ENCODE peak calls at places on chromosomes 6 and 20, in five cellular contexts. O is DND-41, A is A549, T is ascending aorta, V is uterus. M is an unnamed sample.

GRCh38 chr20:58709703-58710039 is 17.1 kb downstream of the NPEPL1 start:
- DNase-seq in T (no peak), O (no peak), V (no peak), A (no peak), M (no peak)

GRCh38 chr6:133183691-133184090 is 57.5 kb upstream of the EYA4 start:
- DNase-seq in T (no peak), A (no peak), V (no peak), O (no peak), M (no peak)

GRCh38 chr20:6213311-6213710 is 90.5 kb upstream of the FERMT1 start:
- DNase-seq in O (no peak), T (no peak), V (no peak), A (no peak), M (no peak)

GRCh38 chr6:140001851-140002301 is 627.4 kb upstream of the CITED2 start:
- DNase-seq in T (no peak), A (no peak), V (no peak), O (no peak), M (no peak)

GRCh38 chr6:122020588-122021271 is 378.7 kb upstream of the HSF2 start:
- DNase-seq in O (no peak), T (no peak), V (no peak), A (no peak), M (no peak)

GRCh38 chr6:10451828-10452509 is 37.1 kb upstream of the TFAP2A start:
- DNase-seq in O (no peak), T (peak), A (peak), V (no peak), M (peak)

GRCh38 chr6:167984144-167984719 is 13.2 kb upstream of the KIF25 start:
- DNase-seq in V (no peak), T (no peak), A (no peak), O (no peak), M (no peak)

GRCh38 chr6:47187108-47187507 is 122.6 kb downstream of the TNFRSF21 start:
- DNase-seq in O (no peak), T (no peak), A (no peak), V (no peak), M (no peak)

GRCh38 chr6:33607784-33608161 is 13.3 kb upstream of the ITPR3 start:
- DNase-seq in V (no peak), O (peak), T (no peak), A (peak), M (no peak)

GRCh38 chr6:140623498-140623897 is 1249.0 kb upstream of the CITED2 start:
- DNase-seq in V (no peak), A (no peak), T (no peak), O (no peak), M (peak)

GRCh38 chr6:112027942-112028674 is 25.8 kb upstream of the CCN6 start:
- DNase-seq in T (no peak), A (no peak), V (no peak), O (peak), M (no peak)

GRCh38 chr6:158819977-158820632 is 937 bp upstream of the EZR start:
- DNase-seq in T (no peak), O (no peak), V (no peak), A (no peak), M (no peak)

GRCh38 chr6:27650620-27651370 is 177.9 kb upstream of the ZNF184 start:
- DNase-seq in A (no peak), O (peak), T (no peak), V (no peak), M (no peak)

GRCh38 chr6:135972586-135972985 is 121.1 kb downstream of the PDE7B start:
- DNase-seq in O (no peak), T (no peak), A (no peak), V (no peak), M (no peak)

GRCh38 chr6:7671581-7671980 is 54.3 kb upstream of the BMP6 start:
- DNase-seq in O (no peak), T (no peak), V (no peak), A (no peak), M (no peak)

GRCh38 chr6:55040102-55040848 is 134.0 kb upstream of the HCRTR2 start:
- DNase-seq in V (no peak), A (no peak), T (no peak), O (no peak), M (peak)

GRCh38 chr6:26197736-26198625 is 110.8 kb downstream of the HFE start:
- DNase-seq in T (no peak), O (peak), V (no peak), A (no peak), M (no peak)

GRCh38 chr6:126716826-126717514 is 377.1 kb downstream of the CENPW start:
- DNase-seq in T (no peak), A (no peak), O (no peak), V (no peak), M (no peak)

GRCh38 chr6:75747371-75747984 is 1.6 kb upstream of the MYO6 start:
- DNase-seq in T (no peak), V (no peak), A (no peak), O (no peak), M (no peak)

GRCh38 chr6:152685819-152686218 is 11.9 kb upstream of the MYCT1 start:
- DNase-seq in V (no peak), A (no peak), T (no peak), O (no peak), M (no peak)

GRCh38 chr20:41394931-41395668 is 28.5 kb upstream of the EMILIN3 start:
- DNase-seq in V (no peak), O (no peak), A (no peak), T (no peak), M (no peak)

GRCh38 chr20:58818585-58819285 is 32.0 kb downstream of the GNAS-AS1 start:
- DNase-seq in T (no peak), V (no peak), A (no peak), O (peak), M (peak)

GRCh38 chr6:111503194-111503593 is 20.2 kb upstream of the REV3L start:
- DNase-seq in V (no peak), O (no peak), A (no peak), T (no peak), M (no peak)

GRCh38 chr20:38117635-38118034 is 47.4 kb downstream of the TGM2 start:
- DNase-seq in V (no peak), O (no peak), T (peak), A (no peak), M (no peak)

GRCh38 chr6:53378208-53378607 is 29.5 kb upstream of the ELOVL5 start:
- DNase-seq in A (no peak), T (no peak), O (no peak), V (no peak), M (no peak)

GRCh38 chr6:45645302-45645701 is 267.6 kb upstream of the SUPT3H start:
- DNase-seq in T (no peak), A (no peak), O (no peak), V (no peak), M (no peak)

GRCh38 chr6:154319231-154319858 is 37.3 kb downstream of the IPCEF1 start:
- DNase-seq in A (no peak), V (no peak), O (no peak), T (no peak), M (no peak)

GRCh38 chr6:121592261-121592935 is 157.0 kb downstream of the GJA1 start:
- DNase-seq in O (no peak), A (no peak), T (no peak), V (no peak), M (no peak)

GRCh38 chr6:9116026-9116425 is 680.7 kb upstream of the SLC35B3 start:
- DNase-seq in T (no peak), V (no peak), O (no peak), A (no peak), M (no peak)

GRCh38 chr6:33455051-33455450 is 675 bp downstream of the ZBTB9 start:
- DNase-seq in A (no peak), O (no peak), T (no peak), V (no peak), M (no peak)

GRCh38 chr6:8375916-8376315 is 59.4 kb downstream of the SLC35B3 start:
- DNase-seq in T (no peak), A (no peak), O (no peak), V (no peak), M (no peak)

GRCh38 chr6:40957616-40958492 is 81.2 kb downstream of the UNC5CL start:
- DNase-seq in A (peak), T (no peak), O (no peak), V (no peak), M (no peak)

GRCh38 chr20:24049081-24049480 is 60.5 kb upstream of the GGTLC1 start:
- DNase-seq in O (no peak), V (no peak), A (no peak), T (no peak), M (no peak)

GRCh38 chr20:47317127-47317895 is 39.2 kb downstream of the ZMYND8 start:
- DNase-seq in V (peak), A (peak), T (peak), O (peak), M (peak)

GRCh38 chr20:1899169-1899525 is 3.9 kb downstream of the SIRPA start:
- DNase-seq in T (no peak), A (no peak), V (no peak), O (no peak), M (no peak)

GRCh38 chr20:1897486-1897885 is 2.3 kb downstream of the SIRPA start:
- DNase-seq in V (peak), O (no peak), A (no peak), T (no peak), M (no peak)

GRCh38 chr20:1897965-1898464 is 2.8 kb downstream of the SIRPA start:
- DNase-seq in T (peak), A (no peak), V (no peak), O (no peak), M (no peak)

GRCh38 chr20:1900321-1900791 is 5.1 kb downstream of the SIRPA start:
- DNase-seq in V (peak), A (peak), T (no peak), O (no peak), M (peak)

GRCh38 chr20:1898496-1899168 is 3.4 kb downstream of the SIRPA start:
- DNase-seq in O (no peak), T (no peak), V (peak), A (no peak), M (no peak)
- H3K4me3 ChIP-seq in O (no peak), T (no peak), V (no peak), A (no peak), M (no peak)

DNA sequence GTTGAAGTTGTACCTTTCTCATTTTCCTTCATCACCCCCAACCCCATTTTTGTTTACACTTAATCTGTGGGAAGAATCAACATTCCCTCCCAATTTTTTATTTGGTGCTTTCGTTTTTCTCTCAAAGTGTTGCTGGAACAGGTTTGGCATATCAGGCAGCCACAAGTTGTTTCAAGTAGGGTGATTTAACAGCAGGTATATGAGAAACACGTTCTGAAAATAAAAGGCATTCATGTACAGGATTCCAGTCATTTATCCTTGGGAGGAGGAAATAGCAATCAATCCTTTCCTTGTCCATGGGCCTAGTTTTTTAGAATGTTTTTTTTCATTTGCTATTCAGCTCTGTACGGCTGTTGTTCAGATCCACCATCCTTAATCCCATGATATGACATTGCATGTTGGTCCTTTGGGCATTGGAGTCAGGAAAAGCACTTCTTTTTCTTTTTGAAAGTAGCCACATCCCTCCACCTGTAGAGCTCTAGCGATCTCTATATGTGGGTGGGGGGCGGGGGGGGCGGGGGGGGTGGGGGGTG is 120.2 kb downstream of the JARID2 start:
- DNase-seq in T (no peak), A (no peak), O (no peak), V (no peak), M (no peak)
- H3K4me3 ChIP-seq in T (no peak), A (no peak), O (no peak), V (no peak), M (no peak)

DNA sequence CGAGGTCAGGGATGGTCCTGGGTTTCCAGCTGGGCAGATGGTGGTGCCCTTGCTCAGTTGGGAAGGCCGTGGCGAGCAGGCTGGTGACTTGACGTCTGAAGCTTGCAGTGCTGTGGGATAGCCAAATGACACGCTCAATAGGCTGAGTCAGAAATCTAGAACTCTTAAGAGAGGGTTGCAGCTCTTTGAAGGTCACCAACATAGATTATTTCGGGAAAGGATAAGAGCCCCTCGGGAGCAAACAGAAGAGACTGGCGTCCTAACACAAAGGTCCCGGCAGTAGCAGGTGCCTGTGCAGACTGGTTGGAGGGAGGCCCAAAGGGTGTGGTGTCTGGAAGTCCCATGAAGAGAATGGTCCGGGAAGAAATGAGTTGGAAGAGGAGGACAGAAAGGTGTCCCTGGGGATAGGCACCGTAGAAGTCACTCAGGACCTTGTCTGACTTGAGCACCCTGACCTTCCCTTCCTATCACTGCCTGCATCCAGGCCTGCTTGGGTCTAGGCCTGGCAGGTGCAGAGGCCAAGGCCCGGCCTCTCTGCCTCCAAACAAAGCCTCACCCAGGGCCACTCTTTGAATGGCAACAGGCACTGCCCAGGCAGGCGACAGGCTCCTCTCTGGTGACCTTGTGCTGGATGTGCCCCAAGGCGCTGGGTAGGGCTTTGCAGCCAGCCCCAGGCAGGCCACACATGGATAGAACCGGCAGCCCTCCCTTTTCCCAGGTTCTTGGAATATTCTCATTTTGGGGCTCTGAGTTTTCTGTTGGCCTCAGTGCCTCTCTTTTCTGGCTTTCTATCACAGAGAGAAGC is 18.6 kb downstream of the PKIG start:
- DNase-seq in O (no peak), A (no peak), V (no peak), T (no peak), M (no peak)
- H3K4me3 ChIP-seq in O (no peak), A (no peak), V (no peak), T (no peak), M (no peak)

GRCh38 chr20:57393321-57394086 is 2.3 kb downstream of the RBM38 start:
- DNase-seq in V (peak), A (no peak), O (no peak), T (no peak), M (no peak)
- H3K4me3 ChIP-seq in V (no peak), A (no peak), O (peak), T (peak), M (no peak)

GRCh38 chr6:165987483-165988305 is 180.0 kb downstream of the TBXT start:
- DNase-seq in O (peak), T (peak), A (peak), V (peak), M (peak)

GRCh38 chr6:165985281-165985925 is 182.2 kb downstream of the TBXT start:
- DNase-seq in T (no peak), A (no peak), V (no peak), O (no peak), M (no peak)

GRCh38 chr6:165986647-165987482 is 180.8 kb downstream of the TBXT start:
- DNase-seq in V (peak), O (peak), A (no peak), T (no peak), M (no peak)

GRCh38 chr6:165984743-165985142 is 182.9 kb downstream of the TBXT start:
- DNase-seq in V (no peak), T (no peak), A (no peak), O (no peak), M (no peak)

DNA sequence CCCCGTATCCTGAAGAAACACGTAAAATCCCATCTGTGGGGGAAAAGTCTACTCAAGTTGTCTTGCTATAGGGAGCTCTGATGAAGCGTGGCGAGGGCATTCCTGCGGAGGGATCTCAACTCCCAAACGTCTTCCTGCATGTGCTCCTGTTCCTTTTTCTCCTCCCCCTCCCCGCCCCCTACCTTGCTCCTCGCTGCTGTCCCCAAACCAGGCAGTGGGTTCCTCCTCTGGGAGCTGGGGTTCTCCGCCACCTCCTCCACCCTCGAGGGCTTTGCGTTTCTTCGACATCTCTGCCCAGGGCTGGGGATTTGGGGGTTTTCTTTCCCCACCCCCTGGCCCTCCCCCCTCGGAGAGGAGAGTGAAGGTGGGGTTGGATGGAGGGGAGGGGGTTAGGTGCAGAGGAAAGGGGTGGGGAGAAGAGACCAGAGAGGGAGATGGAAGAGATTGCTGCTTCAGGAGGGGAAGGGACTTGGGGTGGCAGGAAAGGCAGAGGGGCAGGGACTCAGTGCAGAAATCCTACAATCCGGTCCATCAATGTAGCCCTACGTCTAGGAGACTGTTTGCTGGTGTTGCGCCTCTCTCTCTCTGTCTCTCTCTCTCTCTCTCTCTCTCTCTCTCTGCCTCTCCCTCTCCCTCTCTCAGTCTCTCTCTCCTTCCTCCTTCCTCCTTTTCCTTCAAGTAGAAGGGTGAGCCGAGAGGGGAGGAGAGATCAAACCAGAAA is 181.6 kb downstream of the TBXT start:
- DNase-seq in O (peak), T (no peak), V (no peak), A (no peak), M (no peak)
- H3K4me3 ChIP-seq in O (peak), T (peak), V (peak), A (peak), M (no peak)